ENCODE peak calls at places on chromosome 9, in six cellular contexts. One of them, this sample, is unnamed.
A peak's percentile ranks its signal among the peaks of the same experiment; 100 is the strongest.

GRCh38 chr9:4138180-4138579 is 161.7 kb downstream of the GLIS3 start:
- DNase-seq in tibial nerve: no peak
- DNase-seq in GM23338: no peak
- DNase-seq in brain microvascular endothelial cell: no peak
- DNase-seq in AG09309: no peak
- DNase-seq in HFFc6: no peak
- DNase-seq in this sample: no peak

GRCh38 chr9:78601957-78602565 is 305.1 kb downstream of the PSAT1 start:
- DNase-seq in AG09309: no peak
- DNase-seq in brain microvascular endothelial cell: peak; percentile 63
- DNase-seq in GM23338: peak; percentile 65
- DNase-seq in tibial nerve: no peak
- DNase-seq in HFFc6: peak; percentile 59
- DNase-seq in this sample: no peak

GRCh38 chr9:17528859-17529258 is 50.0 kb upstream of the SH3GL2 start:
- DNase-seq in tibial nerve: no peak
- DNase-seq in GM23338: peak; percentile 53
- DNase-seq in brain microvascular endothelial cell: no peak
- DNase-seq in HFFc6: no peak
- DNase-seq in AG09309: no peak
- DNase-seq in this sample: no peak

GRCh38 chr9:98848450-98849149 is 41.1 kb downstream of the GALNT12 start:
- DNase-seq in tibial nerve: peak; percentile 92
- DNase-seq in AG09309: peak; percentile 67
- DNase-seq in brain microvascular endothelial cell: peak; percentile 83
- DNase-seq in GM23338: peak; percentile 95
- DNase-seq in HFFc6: peak; percentile 79
- DNase-seq in this sample: peak; percentile 59

GRCh38 chr9:128579194-128579593 is 26.8 kb downstream of the SPTAN1 start:
- DNase-seq in GM23338: no peak
- DNase-seq in AG09309: no peak
- DNase-seq in HFFc6: no peak
- DNase-seq in tibial nerve: no peak
- DNase-seq in brain microvascular endothelial cell: no peak
- DNase-seq in this sample: no peak

GRCh38 chr9:79570449-79571308 is 1.1 kb upstream of the TLE4 start:
- DNase-seq in brain microvascular endothelial cell: peak; percentile 38
- DNase-seq in AG09309: no peak
- DNase-seq in GM23338: peak; percentile 89
- DNase-seq in HFFc6: peak; percentile 59
- DNase-seq in tibial nerve: no peak
- DNase-seq in this sample: peak; percentile 36

GRCh38 chr9:27368317-27368985 is 71.5 kb upstream of the EQTN start:
- DNase-seq in GM23338: no peak
- DNase-seq in brain microvascular endothelial cell: peak; percentile 47
- DNase-seq in HFFc6: no peak
- DNase-seq in tibial nerve: peak; percentile 29
- DNase-seq in AG09309: no peak
- DNase-seq in this sample: no peak

GRCh38 chr9:22452415-22453010 is 5.9 kb downstream of the DMRTA1 start:
- DNase-seq in brain microvascular endothelial cell: peak; percentile 61
- DNase-seq in HFFc6: peak; percentile 29
- DNase-seq in GM23338: peak; percentile 68
- DNase-seq in tibial nerve: peak; percentile 48
- DNase-seq in AG09309: no peak
- DNase-seq in this sample: no peak

GRCh38 chr9:124835026-124835501 is 18.2 kb upstream of the WDR38 start:
- DNase-seq in GM23338: no peak
- DNase-seq in tibial nerve: peak; percentile 74
- DNase-seq in HFFc6: peak; percentile 50
- DNase-seq in brain microvascular endothelial cell: peak; percentile 91
- DNase-seq in AG09309: no peak
- DNase-seq in this sample: no peak

GRCh38 chr9:109063765-109064164 is 50.5 kb upstream of the CTNNAL1 start:
- DNase-seq in brain microvascular endothelial cell: peak; percentile 22
- DNase-seq in GM23338: no peak
- DNase-seq in tibial nerve: no peak
- DNase-seq in HFFc6: peak; percentile 18
- DNase-seq in AG09309: no peak
- DNase-seq in this sample: no peak

GRCh38 chr9:112173489-112174222 is 1.4 kb downstream of the SUSD1 start:
- DNase-seq in AG09309: no peak
- DNase-seq in HFFc6: no peak
- DNase-seq in GM23338: no peak
- DNase-seq in tibial nerve: no peak
- DNase-seq in brain microvascular endothelial cell: no peak
- DNase-seq in this sample: no peak

GRCh38 chr9:127418037-127418471 is 6.1 kb upstream of the ZNF79 start:
- DNase-seq in GM23338: peak; percentile 92
- DNase-seq in HFFc6: no peak
- DNase-seq in brain microvascular endothelial cell: no peak
- DNase-seq in tibial nerve: no peak
- DNase-seq in AG09309: no peak
- DNase-seq in this sample: no peak

GRCh38 chr9:108162664-108163063 is 673.1 kb upstream of the KLF4 start:
- DNase-seq in HFFc6: no peak
- DNase-seq in tibial nerve: no peak
- DNase-seq in brain microvascular endothelial cell: peak; percentile 70
- DNase-seq in AG09309: peak; percentile 75
- DNase-seq in GM23338: no peak
- DNase-seq in this sample: no peak

GRCh38 chr9:88694625-88695024 is 159.6 kb downstream of the NXNL2 start:
- DNase-seq in HFFc6: peak; percentile 42
- DNase-seq in tibial nerve: no peak
- DNase-seq in GM23338: no peak
- DNase-seq in brain microvascular endothelial cell: peak; percentile 61
- DNase-seq in AG09309: no peak
- DNase-seq in this sample: no peak

GRCh38 chr9:90801175-90801506 is 478 bp upstream of the SYK start:
- DNase-seq in AG09309: no peak
- DNase-seq in GM23338: no peak
- DNase-seq in tibial nerve: no peak
- DNase-seq in brain microvascular endothelial cell: no peak
- DNase-seq in HFFc6: no peak
- DNase-seq in this sample: no peak

GRCh38 chr9:26341545-26341944 is 551.1 kb downstream of the CAAP1 start:
- DNase-seq in HFFc6: no peak
- DNase-seq in brain microvascular endothelial cell: no peak
- DNase-seq in GM23338: no peak
- DNase-seq in AG09309: no peak
- DNase-seq in tibial nerve: no peak
- DNase-seq in this sample: no peak

GRCh38 chr9:107227696-107228258 is 55.3 kb upstream of the RAD23B start:
- DNase-seq in AG09309: no peak
- DNase-seq in brain microvascular endothelial cell: no peak
- DNase-seq in HFFc6: no peak
- DNase-seq in tibial nerve: no peak
- DNase-seq in GM23338: no peak
- DNase-seq in this sample: no peak

GRCh38 chr9:36625006-36625600 is 52.4 kb downstream of the MELK start:
- DNase-seq in HFFc6: peak; percentile 62
- DNase-seq in GM23338: no peak
- DNase-seq in AG09309: peak; percentile 16
- DNase-seq in tibial nerve: no peak
- DNase-seq in brain microvascular endothelial cell: peak; percentile 76
- DNase-seq in this sample: no peak

GRCh38 chr9:89808801-89809200 is 204.0 kb downstream of the GADD45G start:
- DNase-seq in AG09309: no peak
- DNase-seq in tibial nerve: no peak
- DNase-seq in HFFc6: no peak
- DNase-seq in GM23338: no peak
- DNase-seq in brain microvascular endothelial cell: peak; percentile 79
- DNase-seq in this sample: no peak

GRCh38 chr9:123957731-123958130 is 27.8 kb upstream of the DENND1A start:
- DNase-seq in brain microvascular endothelial cell: no peak
- DNase-seq in GM23338: no peak
- DNase-seq in tibial nerve: no peak
- DNase-seq in HFFc6: no peak
- DNase-seq in AG09309: no peak
- DNase-seq in this sample: no peak

GRCh38 chr9:1001838-1002237 is 25.4 kb downstream of the DMRT3 start:
- DNase-seq in tibial nerve: no peak
- DNase-seq in brain microvascular endothelial cell: no peak
- DNase-seq in GM23338: no peak
- DNase-seq in AG09309: no peak
- DNase-seq in HFFc6: peak; percentile 17
- DNase-seq in this sample: no peak

GRCh38 chr9:133443982-133444381 is 15.8 kb upstream of the CACFD1 start:
- DNase-seq in GM23338: no peak
- DNase-seq in AG09309: no peak
- DNase-seq in HFFc6: peak; percentile 11
- DNase-seq in tibial nerve: no peak
- DNase-seq in brain microvascular endothelial cell: peak; percentile 27
- DNase-seq in this sample: no peak

GRCh38 chr9:136078025-136078424 is 17.1 kb downstream of the NACC2 start:
- DNase-seq in tibial nerve: no peak
- DNase-seq in HFFc6: no peak
- DNase-seq in AG09309: no peak
- DNase-seq in GM23338: peak; percentile 0
- DNase-seq in brain microvascular endothelial cell: no peak
- DNase-seq in this sample: no peak

GRCh38 chr9:136079916-136080246 is 15.2 kb downstream of the NACC2 start:
- DNase-seq in GM23338: no peak
- DNase-seq in tibial nerve: no peak
- DNase-seq in AG09309: no peak
- DNase-seq in HFFc6: no peak
- DNase-seq in brain microvascular endothelial cell: no peak
- DNase-seq in this sample: no peak

GRCh38 chr9:136080716-136081112 is 14.4 kb downstream of the NACC2 start:
- DNase-seq in tibial nerve: no peak
- DNase-seq in brain microvascular endothelial cell: no peak
- DNase-seq in GM23338: no peak
- DNase-seq in AG09309: no peak
- DNase-seq in HFFc6: no peak
- DNase-seq in this sample: no peak

GRCh38 chr9:136078498-136079011 is 16.5 kb downstream of the NACC2 start:
- DNase-seq in HFFc6: no peak
- DNase-seq in brain microvascular endothelial cell: no peak
- DNase-seq in tibial nerve: no peak
- DNase-seq in AG09309: no peak
- DNase-seq in GM23338: no peak
- DNase-seq in this sample: no peak

GRCh38 chr9:136079211-136079915 is 15.7 kb downstream of the NACC2 start:
- DNase-seq in tibial nerve: no peak
- DNase-seq in brain microvascular endothelial cell: no peak
- DNase-seq in HFFc6: no peak
- DNase-seq in GM23338: no peak
- DNase-seq in AG09309: no peak
- DNase-seq in this sample: no peak
- TF ChIP-seq CTCF in tibial nerve: no peak
- TF ChIP-seq CTCF in brain microvascular endothelial cell: no peak
- TF ChIP-seq CTCF in HFFc6: no peak
- TF ChIP-seq CTCF in GM23338: no peak
- TF ChIP-seq CTCF in AG09309: no peak
- TF ChIP-seq CTCF in this sample: no peak

DNA sequence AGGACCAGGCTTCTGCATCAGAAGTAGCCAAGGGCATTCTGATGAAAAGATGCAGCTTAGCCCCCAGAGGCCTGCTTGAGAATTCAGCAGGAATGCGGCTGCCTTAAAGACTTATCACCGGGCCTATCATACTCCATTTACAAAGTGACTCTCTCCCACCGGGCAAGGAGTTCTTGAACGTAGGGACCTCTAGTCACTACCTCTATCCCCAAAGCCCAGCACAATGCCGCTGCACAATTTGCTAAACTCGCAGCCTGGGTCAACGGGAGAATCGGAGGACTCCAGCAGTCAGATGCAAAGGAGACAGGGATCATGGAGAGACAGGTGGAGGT is 663 bp downstream of the PDCL start:
- DNase-seq in tibial nerve: no peak
- DNase-seq in HFFc6: peak; percentile 53
- DNase-seq in GM23338: peak; percentile 77
- DNase-seq in brain microvascular endothelial cell: peak; percentile 51
- DNase-seq in AG09309: no peak
- DNase-seq in this sample: no peak
- TF ChIP-seq CTCF in tibial nerve: no peak
- TF ChIP-seq CTCF in HFFc6: no peak
- TF ChIP-seq CTCF in GM23338: no peak
- TF ChIP-seq CTCF in brain microvascular endothelial cell: no peak
- TF ChIP-seq CTCF in AG09309: no peak
- TF ChIP-seq CTCF in this sample: no peak

GRCh38 chr9:113624721-113625120 is 161.2 kb downstream of the RGS3 start:
- DNase-seq in HFFc6: peak; percentile 80
- DNase-seq in AG09309: no peak
- DNase-seq in brain microvascular endothelial cell: peak; percentile 40
- DNase-seq in tibial nerve: no peak
- DNase-seq in GM23338: no peak
- DNase-seq in this sample: no peak

GRCh38 chr9:113622600-113623400 is 159.3 kb downstream of the RGS3 start:
- DNase-seq in brain microvascular endothelial cell: peak; percentile 93
- DNase-seq in tibial nerve: no peak
- DNase-seq in GM23338: peak; percentile 85
- DNase-seq in HFFc6: peak; percentile 86
- DNase-seq in AG09309: no peak
- DNase-seq in this sample: peak; percentile 57

GRCh38 chr9:113625456-113625855 is 161.9 kb downstream of the RGS3 start:
- DNase-seq in GM23338: no peak
- DNase-seq in tibial nerve: no peak
- DNase-seq in AG09309: no peak
- DNase-seq in brain microvascular endothelial cell: no peak
- DNase-seq in HFFc6: no peak
- DNase-seq in this sample: no peak

GRCh38 chr9:113622038-113622437 is 158.5 kb downstream of the RGS3 start:
- DNase-seq in GM23338: no peak
- DNase-seq in HFFc6: no peak
- DNase-seq in tibial nerve: no peak
- DNase-seq in AG09309: no peak
- DNase-seq in brain microvascular endothelial cell: no peak
- DNase-seq in this sample: no peak

GRCh38 chr9:113623851-113624485 is 160.4 kb downstream of the RGS3 start:
- DNase-seq in AG09309: no peak
- DNase-seq in brain microvascular endothelial cell: no peak
- DNase-seq in tibial nerve: no peak
- DNase-seq in GM23338: no peak
- DNase-seq in HFFc6: no peak
- DNase-seq in this sample: no peak
- TF ChIP-seq CTCF in AG09309: no peak
- TF ChIP-seq CTCF in brain microvascular endothelial cell: no peak
- TF ChIP-seq CTCF in tibial nerve: no peak
- TF ChIP-seq CTCF in GM23338: no peak
- TF ChIP-seq CTCF in HFFc6: no peak
- TF ChIP-seq CTCF in this sample: no peak

GRCh38 chr9:72598639-72599038 is 77.2 kb downstream of the TMC1 start:
- DNase-seq in HFFc6: no peak
- DNase-seq in GM23338: no peak
- DNase-seq in brain microvascular endothelial cell: no peak
- DNase-seq in tibial nerve: no peak
- DNase-seq in AG09309: no peak
- DNase-seq in this sample: no peak

GRCh38 chr9:72601595-72601994 is 80.2 kb downstream of the TMC1 start:
- DNase-seq in tibial nerve: no peak
- DNase-seq in GM23338: no peak
- DNase-seq in AG09309: no peak
- DNase-seq in HFFc6: no peak
- DNase-seq in brain microvascular endothelial cell: no peak
- DNase-seq in this sample: no peak

GRCh38 chr9:72600671-72601070 is 79.3 kb downstream of the TMC1 start:
- DNase-seq in GM23338: no peak
- DNase-seq in AG09309: no peak
- DNase-seq in tibial nerve: no peak
- DNase-seq in HFFc6: no peak
- DNase-seq in brain microvascular endothelial cell: peak; percentile 87
- DNase-seq in this sample: no peak

GRCh38 chr9:72597606-72598005 is 76.2 kb downstream of the TMC1 start:
- DNase-seq in brain microvascular endothelial cell: no peak
- DNase-seq in tibial nerve: no peak
- DNase-seq in GM23338: no peak
- DNase-seq in AG09309: no peak
- DNase-seq in HFFc6: no peak
- DNase-seq in this sample: no peak

GRCh38 chr9:72599874-72600534 is 78.6 kb downstream of the TMC1 start:
- DNase-seq in tibial nerve: no peak
- DNase-seq in GM23338: no peak
- DNase-seq in HFFc6: no peak
- DNase-seq in AG09309: no peak
- DNase-seq in brain microvascular endothelial cell: no peak
- DNase-seq in this sample: no peak
- TF ChIP-seq CTCF in tibial nerve: no peak
- TF ChIP-seq CTCF in GM23338: no peak
- TF ChIP-seq CTCF in HFFc6: no peak
- TF ChIP-seq CTCF in AG09309: no peak
- TF ChIP-seq CTCF in brain microvascular endothelial cell: no peak
- TF ChIP-seq CTCF in this sample: no peak

This sample was measured in activated B cell treated with CpG ODN at 0.5 μM for 24 hours.